ENCODE peak calls at places on chromosomes 2 and 18, in five cellular contexts. One of them, this sample, is unnamed.
A peak's percentile ranks its signal among the peaks of the same experiment; 100 is the strongest.

GRCh38 chr2:234741976-234742375 is 209.8 kb upstream of the SH3BP4 start:
- DNase-seq in sigmoid colon: no peak
- DNase-seq in substantia nigra: no peak
- DNase-seq in GM18507: no peak
- DNase-seq in activated gamma-delta T cell treated with anti-CD3 and anti-CD28 coated beads, Interleukin-2, amount 50 U/mL, for 16 hours: no peak
- DNase-seq in this sample: no peak

GRCh38 chr18:48217306-48218250 is 191.6 kb downstream of the ZBTB7C start:
- DNase-seq in sigmoid colon: no peak
- DNase-seq in substantia nigra: no peak
- DNase-seq in GM18507: no peak
- DNase-seq in activated gamma-delta T cell treated with anti-CD3 and anti-CD28 coated beads, Interleukin-2, amount 50 U/mL, for 16 hours: no peak
- DNase-seq in this sample: no peak

GRCh38 chr2:120660056-120660694 is 75.5 kb upstream of the GLI2 start:
- DNase-seq in sigmoid colon: no peak
- DNase-seq in substantia nigra: no peak
- DNase-seq in GM18507: no peak
- DNase-seq in activated gamma-delta T cell treated with anti-CD3 and anti-CD28 coated beads, Interleukin-2, amount 50 U/mL, for 16 hours: no peak
- DNase-seq in this sample: no peak

GRCh38 chr2:237408280-237408679 is 5.7 kb downstream of the COL6A3 start:
- DNase-seq in sigmoid colon: no peak
- DNase-seq in substantia nigra: no peak
- DNase-seq in GM18507: no peak
- DNase-seq in activated gamma-delta T cell treated with anti-CD3 and anti-CD28 coated beads, Interleukin-2, amount 50 U/mL, for 16 hours: no peak
- DNase-seq in this sample: no peak

GRCh38 chr2:161122772-161123530 is 37.3 kb upstream of the TANK start:
- DNase-seq in sigmoid colon: peak; percentile 75
- DNase-seq in substantia nigra: no peak
- DNase-seq in GM18507: no peak
- DNase-seq in activated gamma-delta T cell treated with anti-CD3 and anti-CD28 coated beads, Interleukin-2, amount 50 U/mL, for 16 hours: no peak
- DNase-seq in this sample: no peak

GRCh38 chr18:45978084-45978483 is 11.0 kb upstream of the EPG5 start:
- DNase-seq in sigmoid colon: no peak
- DNase-seq in substantia nigra: no peak
- DNase-seq in GM18507: no peak
- DNase-seq in activated gamma-delta T cell treated with anti-CD3 and anti-CD28 coated beads, Interleukin-2, amount 50 U/mL, for 16 hours: no peak
- DNase-seq in this sample: no peak

GRCh38 chr18:7919565-7919964 is 352.4 kb downstream of the PTPRM start:
- DNase-seq in sigmoid colon: no peak
- DNase-seq in substantia nigra: no peak
- DNase-seq in GM18507: no peak
- DNase-seq in activated gamma-delta T cell treated with anti-CD3 and anti-CD28 coated beads, Interleukin-2, amount 50 U/mL, for 16 hours: no peak
- DNase-seq in this sample: no peak

GRCh38 chr2:3432067-3432466 is 52.6 kb downstream of the TRAPPC12 start:
- DNase-seq in sigmoid colon: no peak
- DNase-seq in substantia nigra: no peak
- DNase-seq in GM18507: no peak
- DNase-seq in activated gamma-delta T cell treated with anti-CD3 and anti-CD28 coated beads, Interleukin-2, amount 50 U/mL, for 16 hours: no peak
- DNase-seq in this sample: no peak

GRCh38 chr18:58359226-58360019 is 269.5 kb downstream of the ALPK2 start:
- DNase-seq in sigmoid colon: no peak
- DNase-seq in substantia nigra: no peak
- DNase-seq in GM18507: no peak
- DNase-seq in activated gamma-delta T cell treated with anti-CD3 and anti-CD28 coated beads, Interleukin-2, amount 50 U/mL, for 16 hours: no peak
- DNase-seq in this sample: no peak

This sample was measured in GM12892.